ENCODE peak calls at places on chromosomes 3 and 15, in five cellular contexts. A is A549, H is GM12878, X is H1, O is HepG2. E is an unnamed sample.

GRCh38 chr3:88957751-88958452 is 149.5 kb upstream of the EPHA3 start:
- DNase-seq in H (no peak), X (no peak), O (no peak), A (no peak), E (no peak)

GRCh38 chr3:184381261-184382224 is 1.7 kb downstream of the CHRD start:
- DNase-seq in X (no peak), H (no peak), A (no peak), O (no peak), E (no peak)

GRCh38 chr3:161104561-161105551 is at the start of gene B3GALNT1:
- DNase-seq in O (no peak), A (peak), H (no peak), X (peak), E (no peak)

GRCh38 chr15:74010929-74011540 is 16.5 kb downstream of the PML start:
- DNase-seq in H (no peak), O (peak), A (no peak), X (no peak), E (no peak)

GRCh38 chr15:39135989-39136388 is 444.9 kb upstream of the THBS1 start:
- DNase-seq in O (no peak), H (no peak), X (no peak), A (no peak), E (no peak)

GRCh38 chr15:49863431-49864205 is 242.8 kb downstream of the DTWD1 start:
- DNase-seq in O (no peak), X (no peak), H (no peak), A (no peak), E (no peak)

GRCh38 chr3:105397974-105398373 is 31.3 kb downstream of the ALCAM start:
- DNase-seq in A (no peak), O (no peak), X (no peak), H (no peak), E (no peak)

GRCh38 chr3:149373235-149374125 is 4.0 kb downstream of the TM4SF1 start:
- DNase-seq in X (no peak), O (peak), A (peak), H (no peak), E (no peak)

GRCh38 chr15:68312701-68313204 is 35.2 kb downstream of the FEM1B start:
- DNase-seq in O (no peak), H (no peak), A (no peak), X (peak), E (no peak)

GRCh38 chr15:63234479-63234878 is 42.9 kb upstream of the APH1B start:
- DNase-seq in O (no peak), A (peak), H (no peak), X (no peak), E (no peak)

GRCh38 chr3:162780313-162780712 is 1283.7 kb downstream of the OTOL1 start:
- DNase-seq in A (no peak), O (no peak), H (no peak), X (no peak), E (no peak)

GRCh38 chr15:83581381-83581780 is 72.5 kb upstream of the ADAMTSL3 start:
- DNase-seq in X (no peak), H (no peak), A (no peak), O (no peak), E (no peak)

GRCh38 chr15:38414351-38414750 is 39.6 kb upstream of the FAM98B start:
- DNase-seq in O (peak), A (peak), X (peak), H (no peak), E (peak)

GRCh38 chr3:13782501-13782900 is 97.4 kb downstream of the WNT7A start:
- DNase-seq in H (no peak), A (no peak), O (no peak), X (no peak), E (no peak)

GRCh38 chr15:58295637-58296036 is 136.2 kb upstream of the LIPC start:
- DNase-seq in H (no peak), X (no peak), O (no peak), A (no peak), E (no peak)

GRCh38 chr3:45010718-45011355 is 15.3 kb upstream of the CLEC3B start:
- DNase-seq in X (no peak), H (no peak), O (no peak), A (no peak), E (no peak)

GRCh38 chr15:50227076-50227475 is 38.5 kb downstream of the HDC start:
- DNase-seq in H (no peak), A (peak), O (no peak), X (peak), E (no peak)

GRCh38 chr3:38834717-38835116 is 18.7 kb upstream of the SCN10A start:
- DNase-seq in H (no peak), O (no peak), A (no peak), X (no peak), E (no peak)

GRCh38 chr3:7817239-7817638 is 684.4 kb upstream of the LMCD1 start:
- DNase-seq in H (no peak), O (no peak), X (no peak), A (no peak), E (no peak)

GRCh38 chr15:100988297-100988696 is 69.1 kb downstream of the LRRK1 start:
- DNase-seq in H (no peak), X (no peak), O (no peak), A (no peak), E (no peak)

GRCh38 chr3:140927711-140928110 is 13.9 kb upstream of the SLC25A36 start:
- DNase-seq in H (no peak), A (no peak), O (no peak), X (no peak), E (no peak)

GRCh38 chr3:18989237-18989812 is 159.0 kb upstream of the KCNH8 start:
- DNase-seq in A (no peak), X (no peak), O (no peak), H (no peak), E (no peak)

GRCh38 chr3:187012609-187013051 is 82.3 kb downstream of the ST6GAL1 start:
- DNase-seq in O (no peak), H (no peak), X (peak), A (no peak), E (no peak)

GRCh38 chr15:75721923-75722870 is 9.5 kb upstream of the CSPG4 start:
- DNase-seq in H (no peak), A (no peak), O (no peak), X (no peak), E (no peak)

GRCh38 chr15:90864507-90864906 is 3.9 kb upstream of the FURIN start:
- DNase-seq in H (no peak), A (no peak), X (no peak), O (no peak), E (peak)

GRCh38 chr3:169118666-169119370 is 544.7 kb downstream of the MECOM start:
- DNase-seq in X (no peak), O (no peak), H (no peak), A (no peak), E (no peak)

GRCh38 chr3:15279200-15279599 is 53.2 kb downstream of the SH3BP5 start:
- DNase-seq in H (no peak), X (no peak), O (no peak), A (no peak), E (no peak)

GRCh38 chr15:80026754-80027153 is 32.7 kb upstream of the ZFAND6 start:
- DNase-seq in X (no peak), O (no peak), H (no peak), A (no peak), E (no peak)

GRCh38 chr15:38895326-38896282 is 331.0 kb upstream of the RASGRP1 start:
- DNase-seq in A (no peak), X (no peak), O (no peak), H (no peak), E (no peak)

GRCh38 chr15:79919090-79919748 is 22.4 kb upstream of the MTHFS start:
- DNase-seq in A (no peak), X (peak), H (no peak), O (no peak), E (no peak)

GRCh38 chr3:53624467-53624866 is 130.1 kb downstream of the CACNA1D start:
- DNase-seq in A (no peak), X (no peak), O (no peak), H (no peak), E (no peak)

GRCh38 chr3:184761120-184761841 is 49.4 kb upstream of the MAGEF1 start:
- DNase-seq in O (no peak), X (no peak), A (no peak), H (no peak), E (no peak)

GRCh38 chr15:25469377-25469776 is 30.6 kb upstream of the UBE3A start:
- DNase-seq in A (no peak), X (no peak), O (no peak), H (no peak), E (no peak)

GRCh38 chr3:137692803-137693431 is 71.2 kb upstream of the SOX14 start:
- DNase-seq in O (peak), X (peak), H (peak), A (peak), E (peak)

GRCh38 chr15:95448531-95449210 is 881.8 kb upstream of the NR2F2 start:
- DNase-seq in O (no peak), H (no peak), A (no peak), X (no peak), E (no peak)

GRCh38 chr3:100024520-100025303 is 89.6 kb downstream of the FILIP1L start:
- DNase-seq in H (no peak), A (no peak), X (no peak), O (peak), E (no peak)

GRCh38 chr3:38555149-38555840 is 59.2 kb downstream of the EXOG start:
- DNase-seq in O (no peak), A (no peak), H (no peak), X (no peak), E (no peak)

GRCh38 chr15:56978898-56979662 is 60.6 kb downstream of the TCF12 start:
- DNase-seq in H (no peak), A (peak), X (no peak), O (no peak), E (no peak)

GRCh38 chr3:186099178-186099577 is 9.7 kb downstream of the ETV5 start:
- DNase-seq in O (no peak), X (no peak), A (no peak), H (no peak), E (no peak)

DNA sequence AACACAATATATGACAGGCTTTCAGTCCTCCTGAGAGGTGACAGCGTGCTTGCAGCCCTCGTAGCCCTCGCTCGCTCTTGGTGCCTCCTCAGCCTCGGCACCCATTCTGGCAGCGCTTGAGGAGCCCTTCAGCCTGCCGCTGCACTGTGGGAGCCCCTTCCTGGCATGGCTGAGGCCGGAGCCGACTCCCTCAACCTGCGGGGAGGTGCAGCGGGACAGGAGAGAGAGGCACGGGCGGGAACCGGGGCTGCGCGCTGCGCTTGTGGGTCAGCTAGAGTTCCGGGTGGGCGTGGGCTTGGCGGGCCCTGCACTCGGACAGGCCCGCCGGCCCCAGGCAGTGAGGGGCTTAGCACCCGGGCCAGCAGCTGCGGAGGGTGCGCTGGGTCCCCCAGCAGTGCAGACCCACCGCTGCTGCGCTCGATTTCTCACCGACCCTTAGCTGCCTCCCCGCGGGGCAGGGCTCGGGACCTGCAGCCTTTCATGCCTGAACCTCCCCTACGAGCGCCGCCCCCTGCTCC is 60.4 kb upstream of the HRH1 start:
- DNase-seq in H (no peak), X (no peak), A (no peak), O (no peak), E (no peak)
- TF ChIP-seq CEBPB in H (no peak), X (no peak), A (no peak), O (no peak), E (no peak)

GRCh38 chr3:1190576-1190975 is 97.8 kb downstream of the CNTN6 start:
- DNase-seq in A (no peak), O (no peak), X (no peak), H (no peak), E (no peak)
- TF ChIP-seq KDM1A in A (no peak), O (no peak), X (no peak), H (no peak), E (no peak)

DNA sequence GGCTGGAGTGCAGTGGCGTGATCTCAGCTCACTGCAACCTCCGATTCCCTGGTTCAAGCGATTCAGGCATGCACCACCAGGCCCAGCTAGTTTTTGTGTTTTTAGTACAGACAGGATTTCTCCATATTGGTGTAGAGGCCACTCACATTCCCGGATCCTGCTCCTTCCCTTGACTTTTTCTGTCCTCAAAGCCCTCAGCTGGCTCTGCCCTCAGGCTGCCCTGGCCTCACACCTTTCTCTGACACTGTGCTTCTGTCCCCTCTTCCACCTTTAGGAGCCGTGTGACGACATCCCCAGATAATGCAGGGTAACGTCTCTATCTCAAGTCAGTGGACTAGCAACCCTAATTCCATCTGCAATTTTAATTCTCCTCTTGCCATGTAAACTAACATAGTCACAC is 8.6 kb upstream of the CYFIP1 start:
- DNase-seq in X (no peak), A (no peak), H (no peak), O (no peak), E (no peak)
- TF ChIP-seq CEBPB in X (no peak), A (no peak), H (no peak), O (no peak), E (no peak)

DNA sequence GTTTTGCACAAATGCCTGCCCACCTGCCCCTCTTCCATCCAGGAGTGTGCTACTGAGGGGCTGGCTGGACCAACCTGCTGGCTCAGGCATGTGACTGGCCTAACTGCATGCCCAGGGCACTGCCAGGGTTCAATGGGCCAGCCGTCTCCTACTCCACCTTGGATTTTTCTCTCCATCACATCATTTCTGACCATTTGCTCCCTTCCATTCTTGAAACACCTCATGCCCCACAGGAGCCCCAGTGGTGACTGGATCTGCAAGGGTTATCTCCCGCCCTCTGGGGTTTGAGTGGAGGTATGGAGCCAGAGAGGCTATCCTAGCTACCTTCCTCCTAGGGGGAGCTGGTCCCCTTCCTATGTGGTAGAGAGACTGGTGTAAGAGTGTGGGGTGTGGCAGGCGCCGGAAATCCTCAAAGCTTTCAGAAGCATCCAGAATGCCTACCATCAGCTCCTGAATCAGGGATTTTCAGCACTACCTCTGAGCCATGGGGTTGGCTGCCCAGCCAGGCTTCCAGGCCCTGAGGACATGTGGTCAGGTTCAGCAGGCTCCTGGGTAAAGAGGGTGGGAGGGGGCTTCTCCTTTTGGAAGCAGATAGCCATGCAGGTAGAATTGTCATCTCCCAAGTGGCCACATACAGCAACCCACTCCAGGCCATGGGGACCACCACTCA is 2.9 kb upstream of the MANF start:
- DNase-seq in H (no peak), X (no peak), A (no peak), O (no peak), E (no peak)
- TF ChIP-seq KDM1A in H (no peak), X (no peak), A (no peak), O (no peak), E (no peak)

DNA sequence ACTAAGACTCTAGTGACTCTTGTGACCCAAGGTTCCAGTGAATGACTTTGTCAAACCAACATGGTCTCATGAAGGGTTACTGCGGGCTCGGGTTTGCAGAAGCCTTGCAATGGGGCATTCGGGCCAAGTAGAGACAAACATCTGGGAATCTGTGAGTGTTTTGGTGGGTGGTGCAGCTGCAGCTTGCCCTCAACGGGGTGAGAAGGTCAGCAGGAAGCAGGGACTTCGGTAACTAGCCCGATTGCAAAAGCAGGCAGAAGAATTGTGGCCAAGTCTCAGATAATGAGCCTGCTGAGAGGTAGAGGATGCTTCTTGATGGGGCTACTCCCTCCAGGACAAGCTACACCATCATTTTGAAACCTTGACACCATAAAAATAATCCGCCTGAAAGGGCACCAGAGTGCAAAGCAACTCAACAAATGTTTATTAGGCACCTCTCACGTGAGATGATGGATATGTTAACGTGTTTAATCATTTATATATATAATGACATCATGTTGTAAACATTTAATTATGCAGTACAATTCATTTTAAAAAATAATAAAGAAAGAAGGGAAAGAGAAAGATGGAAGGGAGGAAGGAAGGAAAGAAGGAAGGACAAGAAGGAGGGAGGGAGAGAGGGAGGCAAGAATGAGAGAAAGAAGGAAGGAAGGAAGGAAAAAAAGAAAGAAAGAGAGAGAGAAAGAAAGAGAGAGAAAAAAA is 263.9 kb upstream of the IGF1R start:
- DNase-seq in X (no peak), A (no peak), O (no peak), H (no peak), E (no peak)
- TF ChIP-seq CEBPB in X (no peak), A (no peak), O (no peak), H (no peak), E (no peak)

DNA sequence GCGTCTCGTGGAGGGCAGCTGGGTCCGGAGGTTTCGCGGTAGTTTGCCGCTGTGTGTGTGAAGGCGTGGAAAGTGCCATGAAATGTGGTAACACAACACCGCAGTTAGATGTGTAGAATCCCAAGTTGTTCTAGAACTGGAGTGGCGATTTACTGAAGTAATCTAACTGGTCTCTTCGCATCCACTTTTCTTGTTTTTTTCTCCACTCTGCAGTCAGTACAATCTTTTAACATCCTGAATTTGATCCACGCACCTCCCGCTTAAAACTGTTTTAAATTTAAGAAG is 479 bp downstream of the GTF2E1 start:
- DNase-seq in A (no peak), X (no peak), H (no peak), O (no peak), E (no peak)
- TF ChIP-seq KDM1A in A (no peak), X (no peak), H (no peak), O (no peak), E (no peak)

E was measured in K562.